ENCODE peak calls at places on chromosomes 6 and 20, in seven cellular contexts. U is suprapubic skin, Z is foreskin keratinocyte, H is body of pancreas, C is tibial artery, K is psoas muscle, B is IMR-90. P is an unnamed sample.

GRCh38 chr6:106155219-106155830 is 69.2 kb downstream of the PRDM1 start:
- DNase-seq in Z (no peak), H (no peak), C (no peak), K (no peak), U (no peak), B (no peak), P (no peak)

GRCh38 chr6:106744781-106745180 is 115.4 kb downstream of the QRSL1 start:
- DNase-seq in Z (no peak), U (no peak), H (no peak), K (no peak), B (no peak), C (no peak), P (no peak)

GRCh38 chr6:73612611-73613010 is 41.2 kb downstream of the SLC17A5 start:
- DNase-seq in K (no peak), U (no peak), H (no peak), C (no peak), B (no peak), Z (no peak), P (no peak)

GRCh38 chr6:170480045-170480714 is 72.9 kb downstream of the PSMB1 start:
- DNase-seq in C (no peak), K (no peak), Z (no peak), U (no peak), H (peak; percentile 18), B (peak; percentile 24), P (no peak)

GRCh38 chr20:1900321-1900791 is 5.1 kb downstream of the SIRPA start:
- DNase-seq in Z (peak; percentile 40), K (peak; percentile 72), U (no peak), C (peak; percentile 72), B (peak; percentile 80), H (peak; percentile 44), P (no peak)

GRCh38 chr6:33822575-33823395 is 19.0 kb upstream of the MLN start:
- DNase-seq in K (no peak), U (no peak), H (no peak), C (no peak), B (no peak), Z (no peak), P (no peak)

GRCh38 chr6:1527098-1527497 is 82.6 kb upstream of the FOXC1 start:
- DNase-seq in H (no peak), B (peak; percentile 58), Z (no peak), U (no peak), K (no peak), C (peak; percentile 78), P (no peak)

GRCh38 chr6:28940294-28940858 is 16.6 kb upstream of the TRIM27 start:
- DNase-seq in Z (peak; percentile 67), U (peak; percentile 73), H (peak; percentile 22), C (no peak), K (no peak), B (no peak), P (peak; percentile 16)

GRCh38 chr20:51424270-51425041 is 118.1 kb downstream of the NFATC2 start:
- DNase-seq in B (no peak), H (no peak), K (no peak), U (no peak), C (no peak), Z (no peak), P (no peak)

GRCh38 chr6:2611092-2611491 is 139.6 kb downstream of the MYLK4 start:
- DNase-seq in C (no peak), Z (no peak), B (no peak), K (no peak), H (no peak), U (no peak), P (no peak)

GRCh38 chr20:14777571-14777970 is 440.2 kb upstream of the FLRT3 start:
- DNase-seq in B (no peak), C (no peak), H (no peak), Z (peak; percentile 63), U (no peak), K (no peak), P (no peak)

GRCh38 chr6:107786179-107786578 is 37.9 kb downstream of the SCML4 start:
- DNase-seq in C (no peak), B (no peak), K (no peak), U (no peak), H (no peak), Z (no peak), P (no peak)

GRCh38 chr20:56343861-56344381 is 14.9 kb upstream of the FAM210B start:
- DNase-seq in U (no peak), B (peak; percentile 24), H (peak; percentile 56), C (no peak), K (no peak), Z (no peak), P (no peak)

GRCh38 chr20:37586078-37586477 is 58.4 kb upstream of the BLCAP start:
- DNase-seq in C (no peak), B (no peak), K (no peak), U (no peak), H (no peak), Z (no peak), P (no peak)

GRCh38 chr20:39825524-39825923 is 863.4 kb downstream of the DHX35 start:
- DNase-seq in C (no peak), B (no peak), Z (peak; percentile 80), K (no peak), U (no peak), H (no peak), P (no peak)

GRCh38 chr6:33008944-33009861 is at the start of gene HLA-DOA:
- DNase-seq in Z (no peak), U (no peak), K (no peak), B (peak; percentile 5), C (no peak), H (no peak), P (no peak)

GRCh38 chr6:85401186-85402062 is 48.5 kb upstream of the NT5E start:
- DNase-seq in B (no peak), K (no peak), H (no peak), C (no peak), Z (no peak), U (no peak), P (no peak)

GRCh38 chr20:7650081-7650480 is 290.2 kb downstream of the HAO1 start:
- DNase-seq in H (no peak), B (no peak), K (no peak), U (no peak), Z (no peak), C (no peak), P (no peak)

GRCh38 chr6:99434702-99435530 is 9.8 kb upstream of the PNISR start:
- DNase-seq in B (peak; percentile 44), C (no peak), Z (no peak), H (no peak), K (no peak), U (no peak), P (no peak)

GRCh38 chr6:150894191-150894744 is 28.8 kb downstream of the MTHFD1L start:
- DNase-seq in B (no peak), H (no peak), C (no peak), Z (no peak), K (no peak), U (no peak), P (no peak)

GRCh38 chr6:149636116-149636515 is 12.4 kb downstream of the KATNA1 start:
- DNase-seq in Z (no peak), H (no peak), C (no peak), U (no peak), K (no peak), B (peak; percentile 63), P (no peak)

GRCh38 chr6:24194968-24195700 is 69.1 kb downstream of the NRSN1 start:
- DNase-seq in B (no peak), C (no peak), H (no peak), Z (no peak), K (no peak), U (no peak), P (no peak)

GRCh38 chr20:4488407-4489339 is 233.0 kb upstream of the PRND start:
- DNase-seq in K (no peak), B (peak; percentile 85), U (no peak), Z (peak; percentile 46), C (no peak), H (no peak), P (no peak)

DNA sequence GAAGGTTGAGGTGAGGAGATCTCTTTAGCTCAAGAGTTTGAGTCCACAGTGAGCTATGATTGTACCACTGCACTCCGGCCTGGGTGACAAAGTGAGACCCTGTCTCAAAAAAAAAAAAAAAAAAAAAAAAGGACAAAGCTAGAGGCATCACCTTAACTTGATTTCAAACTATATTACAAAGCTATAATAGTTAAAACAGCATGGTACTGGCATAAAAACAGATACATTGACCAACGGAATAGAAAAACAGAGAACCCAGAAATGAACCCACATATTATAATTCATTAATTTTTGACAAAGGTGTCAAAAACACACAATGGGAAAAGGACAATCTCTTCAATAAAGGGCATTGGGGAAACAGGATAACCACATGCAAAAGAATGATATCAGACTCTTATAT is 50.8 kb upstream of the MBOAT1 start:
- DNase-seq in Z (no peak), C (no peak), B (no peak), H (no peak), K (no peak), U (no peak), P (no peak)
- TF ChIP-seq CTCF in Z (no peak), C (no peak), B (no peak), H (no peak), K (no peak), U (no peak), P (no peak)

GRCh38 chr20:19322061-19322985 is 109.9 kb downstream of the SLC24A3 start:
- DNase-seq in Z (no peak), C (no peak), H (no peak), B (no peak), K (no peak), U (no peak), P (no peak)

GRCh38 chr20:19313342-19314069 is 101.1 kb downstream of the SLC24A3 start:
- DNase-seq in K (no peak), Z (no peak), B (no peak), C (no peak), H (no peak), U (no peak), P (no peak)

GRCh38 chr20:19314619-19315018 is 102.2 kb downstream of the SLC24A3 start:
- DNase-seq in H (no peak), B (no peak), K (no peak), C (no peak), U (no peak), Z (peak; percentile 97), P (no peak)

GRCh38 chr20:19321176-19321575 is 108.7 kb downstream of the SLC24A3 start:
- DNase-seq in Z (no peak), K (no peak), U (no peak), C (no peak), B (no peak), H (no peak), P (no peak)

GRCh38 chr20:19317240-19318069 is 105.0 kb downstream of the SLC24A3 start:
- DNase-seq in H (no peak), K (no peak), B (no peak), C (no peak), Z (peak; percentile 49), U (no peak), P (no peak)
- H3K4me1 ChIP-seq in H (no peaks in the 10 kb centered on the region), K (no peaks in the 10 kb centered on the region), B (no peaks in the 10 kb centered on the region), C (peaks cover 13% of the 10 kb centered on the region), Z (peaks cover 5% of the 10 kb centered on the region), U (peaks cover 15% of the 10 kb centered on the region), P (no peaks in the 10 kb centered on the region)

DNA sequence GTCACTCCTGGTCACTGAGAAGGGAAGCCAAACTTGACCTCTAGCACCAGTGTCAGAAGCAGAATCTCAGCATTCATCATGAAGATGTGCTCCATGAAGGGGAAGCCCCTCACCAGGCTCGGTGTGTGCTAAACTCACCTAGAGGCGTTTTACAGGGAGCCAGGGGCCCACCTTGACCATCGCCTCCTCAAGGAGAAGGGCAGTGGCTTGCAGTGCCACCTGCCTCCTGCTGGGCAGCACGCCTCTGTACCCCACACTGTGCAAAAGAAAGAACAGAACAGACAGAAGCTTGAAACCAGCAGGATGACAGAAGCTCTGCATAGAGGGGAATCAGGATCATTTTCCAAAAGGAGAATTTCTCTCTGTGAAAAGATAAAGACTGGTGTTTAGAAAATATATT is 39.7 kb downstream of the NOX3 start:
- DNase-seq in B (no peak), H (no peak), K (no peak), Z (no peak), C (no peak), U (no peak), P (no peak)
- TF ChIP-seq CTCF in B (no peak), H (no peak), K (no peak), Z (no peak), C (no peak), U (no peak), P (no peak)

GRCh38 chr6:144305567-144305966 is 20.4 kb downstream of the UTRN start:
- DNase-seq in C (no peak), Z (no peak), U (no peak), K (no peak), H (no peak), B (no peak), P (no peak)
- H3K4me1 ChIP-seq in C (peaks cover 18% of the 10 kb centered on the region), Z (no peaks in the 10 kb centered on the region), U (peaks cover 3% of the 10 kb centered on the region), K (peaks cover 3% of the 10 kb centered on the region), H (peaks cover 11% of the 10 kb centered on the region), B (peaks cover 12% of the 10 kb centered on the region), P (peaks cover 3% of the 10 kb centered on the region)

P was measured in thoracic aorta.